ENCODE peak calls at places on chromosomes 1 and 21, in six cellular contexts. Z is A549, A is esophagus muscularis mucosa, M is ovary, V is suprapubic skin, C is tibial nerve. K is an unnamed sample.

GRCh38 chr1:212229654-212230053 is 55.6 kb upstream of the PPP2R5A start:
- DNase-seq in V (no peak), A (no peak), Z (no peak), M (no peak), C (no peak), K (no peak)

GRCh38 chr1:154807048-154807591 is 63.0 kb downstream of the KCNN3 start:
- DNase-seq in Z (no peak), C (no peak), A (no peak), M (no peak), V (no peak), K (no peak)

GRCh38 chr1:190475394-190476250 is 2.0 kb downstream of the BRINP3 start:
- DNase-seq in A (no peak), C (no peak), Z (no peak), M (no peak), V (no peak), K (no peak)

GRCh38 chr1:99728494-99729235 is 37.8 kb downstream of the FRRS1 start:
- DNase-seq in C (no peak), V (no peak), M (no peak), A (no peak), Z (peak), K (no peak)

GRCh38 chr1:238252033-238252802 is 361.5 kb upstream of the ZP4 start:
- DNase-seq in V (no peak), C (peak), A (no peak), Z (peak), M (peak), K (peak)

GRCh38 chr1:235843458-235843857 is 23.2 kb downstream of the LYST start:
- DNase-seq in C (peak), A (no peak), V (no peak), Z (peak), M (no peak), K (no peak)

GRCh38 chr1:228798548-228798947 is 63.3 kb downstream of the RHOU start:
- DNase-seq in C (no peak), Z (no peak), M (no peak), V (no peak), A (no peak), K (no peak)

GRCh38 chr1:229271448-229272120 is 673 bp downstream of the RAB4A start:
- DNase-seq in V (no peak), M (peak), C (no peak), Z (peak), A (peak), K (peak)

GRCh38 chr1:95742591-95743089 is 508.6 kb downstream of the RWDD3 start:
- DNase-seq in V (no peak), M (no peak), A (no peak), Z (peak), C (no peak), K (no peak)

GRCh38 chr1:7295946-7296345 is 475.1 kb upstream of the VAMP3 start:
- DNase-seq in A (peak), Z (no peak), C (no peak), M (no peak), V (no peak), K (no peak)

GRCh38 chr1:201360486-201360885 is 17.0 kb downstream of the TNNT2 start:
- DNase-seq in V (peak), Z (no peak), M (no peak), C (no peak), A (no peak), K (no peak)

GRCh38 chr1:198943484-198943883 is 304.6 kb downstream of the PTPRC start:
- DNase-seq in M (no peak), A (no peak), Z (no peak), V (no peak), C (no peak), K (no peak)

GRCh38 chr1:109788695-109789521 is 25.2 kb upstream of the EPS8L3 start:
- DNase-seq in M (peak), A (no peak), C (no peak), Z (peak), V (peak), K (peak)

GRCh38 chr1:116853680-116854191 is 56.0 kb upstream of the PTGFRN start:
- DNase-seq in A (no peak), Z (peak), V (no peak), M (no peak), C (no peak), K (peak)

GRCh38 chr1:60867782-60868181 is 214.6 kb upstream of the NFIA start:
- DNase-seq in M (no peak), C (no peak), A (no peak), V (no peak), Z (no peak), K (no peak)

GRCh38 chr1:89044970-89045695 is 19.9 kb downstream of the GBP1 start:
- DNase-seq in M (no peak), V (no peak), C (no peak), Z (peak), A (no peak), K (no peak)
- TF ChIP-seq EP300 in M (no peak), V (no peak), C (no peak), Z (no peak), A (no peak), K (no peak)

DNA sequence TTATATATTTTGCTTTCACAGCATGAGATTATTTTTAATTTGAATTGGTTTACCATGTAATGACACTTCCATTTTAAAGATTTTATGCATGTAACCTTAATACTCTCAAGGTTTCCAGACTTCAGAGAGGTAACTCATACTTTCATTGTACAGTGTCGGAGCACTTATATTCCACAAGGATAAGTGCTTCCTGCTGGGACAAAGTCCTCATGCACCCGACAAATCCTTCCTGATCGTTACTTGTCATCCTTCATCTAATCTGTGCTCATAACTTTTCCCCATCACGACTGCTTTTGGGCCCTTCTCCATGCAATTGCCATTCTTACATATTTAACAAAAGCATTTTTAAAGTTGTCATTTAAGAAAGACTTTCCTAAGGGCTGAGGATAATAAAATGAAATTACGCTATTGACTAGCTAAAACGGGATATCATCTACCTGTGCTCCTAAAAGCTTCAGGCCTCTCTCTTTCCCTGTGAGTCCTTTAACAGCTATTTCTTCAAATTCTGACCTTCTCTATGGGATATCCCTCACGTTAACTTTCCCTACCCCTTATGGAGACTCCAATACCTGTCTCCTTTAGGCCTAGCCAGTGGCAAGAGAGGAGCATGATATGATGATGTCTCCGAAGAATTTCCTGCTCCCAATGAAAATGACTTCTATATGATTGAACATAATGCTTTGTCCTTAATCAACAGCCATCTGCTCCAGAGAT is 59.3 kb downstream of the NCAM2 start:
- DNase-seq in A (no peak), M (no peak), V (no peak), Z (no peak), C (no peak), K (no peak)
- TF ChIP-seq EP300 in A (no peak), M (no peak), V (no peak), Z (no peak), C (no peak), K (no peak)

DNA sequence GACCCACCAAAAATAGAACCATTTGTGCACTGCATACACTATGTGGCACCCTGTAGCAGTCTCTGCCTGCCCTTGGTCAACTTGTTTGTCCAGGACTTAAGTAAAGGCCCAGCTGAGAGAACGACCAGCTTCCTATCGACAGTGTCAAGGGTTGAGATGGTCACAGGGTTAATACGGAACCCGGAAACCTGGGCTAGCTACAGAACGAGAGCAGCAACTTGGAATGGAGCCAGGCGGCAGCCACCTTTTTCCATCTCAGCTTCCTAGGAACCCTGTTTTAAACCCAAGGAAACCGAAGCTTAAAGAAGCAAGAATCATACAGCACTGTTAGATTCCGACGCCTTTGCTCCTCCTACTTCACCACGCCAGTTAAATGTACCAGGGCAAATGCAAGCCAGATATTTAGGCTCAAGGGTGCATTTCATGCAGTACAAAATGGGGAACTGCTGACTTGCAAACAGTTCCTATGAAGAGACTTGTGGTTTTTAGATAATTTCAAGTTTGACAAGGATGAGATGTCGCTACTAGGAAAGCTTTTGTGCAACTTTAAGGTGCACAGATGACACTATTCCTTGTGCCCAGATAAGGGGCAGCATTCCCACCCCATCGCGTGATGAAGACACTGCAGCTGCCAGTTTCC is 35.5 kb downstream of the SLC66A1 start:
- DNase-seq in M (no peak), A (no peak), C (no peak), Z (no peak), V (no peak), K (peak)
- TF ChIP-seq EP300 in M (no peak), A (no peak), C (no peak), Z (no peak), V (no peak), K (no peak)

DNA sequence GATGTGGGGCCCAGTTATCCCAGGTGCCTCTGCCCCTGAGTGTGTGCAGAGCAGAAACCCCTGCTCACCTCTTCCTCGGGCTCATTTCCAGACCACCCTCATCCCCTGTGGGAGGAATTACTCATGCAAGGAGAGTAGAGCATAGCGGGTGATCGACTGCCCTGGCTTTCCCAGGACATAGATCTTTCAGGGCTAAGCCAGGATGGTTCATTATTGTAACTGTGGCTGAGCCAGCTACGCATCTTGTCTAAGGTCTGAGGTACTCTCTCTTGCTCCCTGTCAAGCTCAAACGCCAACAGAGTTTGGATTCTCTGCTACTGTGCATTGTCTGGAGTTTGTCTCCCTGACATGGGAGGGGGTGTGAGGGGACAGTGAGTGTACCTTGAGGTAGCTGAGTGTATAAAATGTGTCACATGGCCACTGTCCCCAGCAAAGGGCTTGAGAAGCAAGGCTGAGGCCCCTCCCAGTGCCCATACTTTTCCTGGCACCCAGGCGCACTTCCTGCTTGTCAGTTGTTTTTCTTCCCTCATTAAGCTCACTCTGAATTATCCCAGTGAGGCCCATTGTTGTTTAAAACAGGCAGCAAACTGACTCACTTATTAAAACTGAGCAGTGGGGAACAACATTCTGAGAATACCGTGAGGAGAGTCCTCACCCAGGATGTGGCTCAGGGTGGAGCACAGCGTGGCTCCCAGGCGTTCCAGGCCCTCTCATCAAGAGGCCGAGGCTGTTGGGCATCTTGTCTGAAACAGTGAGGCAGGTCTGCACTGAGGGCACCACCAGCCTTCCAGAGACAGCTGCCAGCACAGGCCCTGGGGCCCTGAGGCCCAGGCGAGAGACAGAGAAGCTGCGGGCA is 92.9 kb downstream of the LAMC2 start:
- DNase-seq in Z (no peak), C (no peak), M (no peak), A (no peak), V (no peak), K (peak)
- TF ChIP-seq EP300 in Z (no peak), C (no peak), M (no peak), A (no peak), V (no peak), K (no peak)

DNA sequence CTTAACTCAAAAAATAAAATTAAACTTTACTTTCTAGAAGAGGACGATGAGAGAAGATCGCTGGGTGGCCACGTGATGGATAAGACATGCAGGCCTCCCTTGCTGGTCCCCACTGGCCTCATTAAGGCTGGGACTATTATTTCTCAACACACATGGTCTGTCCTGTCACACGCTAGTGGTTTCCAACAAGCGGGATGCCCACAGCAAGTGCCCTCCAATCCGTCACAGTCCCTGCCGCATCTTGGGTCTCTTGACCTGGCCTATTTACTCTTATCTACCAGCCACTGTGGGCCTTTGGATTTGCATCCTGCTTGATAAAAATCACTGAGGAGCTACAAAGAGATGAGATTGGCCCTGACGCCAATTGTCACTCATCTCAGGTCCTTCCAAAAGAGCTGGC is 30.0 kb downstream of the CAPZB start:
- DNase-seq in V (no peak), A (no peak), M (no peak), C (no peak), Z (no peak), K (no peak)
- TF ChIP-seq EP300 in V (no peak), A (no peak), M (no peak), C (no peak), Z (no peak), K (no peak)

DNA sequence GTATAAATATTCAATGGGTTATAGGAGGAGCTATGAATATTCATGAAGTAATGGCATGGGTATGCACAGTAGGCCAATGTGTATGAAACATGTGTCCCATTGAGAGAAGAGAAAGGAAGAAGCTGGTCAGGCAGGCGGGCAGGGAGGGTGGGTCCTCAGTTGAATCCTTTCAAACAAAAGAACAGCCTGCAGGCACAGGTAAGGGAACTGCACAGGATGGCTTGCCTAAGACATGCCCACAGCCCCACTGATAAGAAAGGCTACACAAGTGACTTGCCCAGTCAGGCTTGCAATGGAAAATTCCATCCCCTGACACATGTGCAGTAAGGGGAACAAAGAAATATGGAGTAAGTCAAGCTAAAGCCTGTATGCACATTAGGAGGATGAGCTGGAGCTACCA is 96.3 kb downstream of the ATP1B1 start:
- DNase-seq in Z (no peak), M (no peak), V (no peak), A (no peak), C (no peak), K (no peak)
- TF ChIP-seq EP300 in Z (no peak), M (no peak), V (no peak), A (no peak), C (no peak), K (no peak)

GRCh38 chr1:177732178-177732577 is 237.7 kb downstream of the SEC16B start:
- DNase-seq in Z (no peak), V (no peak), M (no peak), C (no peak), A (no peak), K (no peak)
- TF ChIP-seq EP300 in Z (no peak), V (no peak), M (no peak), C (no peak), A (no peak), K (no peak)